ENCODE peak calls at places on chromosomes 12 and 14, in five cellular contexts. H, A, G, T and R are unnamed samples. For H3K9me3, the result is how much of the 10 kb centered on the place peaks cover.

GRCh38 chr12:674272-674781 is 11.1 kb upstream of the NINJ2 start:
- DNase-seq in G (no peak), T (no peak), H (no peak), A (no peak), R (peak)

GRCh38 chr12:126874427-126875026 is 1392.4 kb upstream of the TMEM132C start:
- DNase-seq in H (peak), A (peak), T (peak), G (peak), R (peak)

GRCh38 chr12:49568442-49568776 is 467 bp upstream of the MCRS1 start:
- DNase-seq in A (no peak), H (no peak), G (no peak), T (no peak), R (no peak)

GRCh38 chr12:120761581-120761980 is 36.0 kb downstream of the ACADS start:
- DNase-seq in H (no peak), T (no peak), G (peak), A (no peak), R (peak)

GRCh38 chr12:57772429-57773322 is at the start of gene EEF1AKMT3:
- DNase-seq in A (no peak), H (no peak), T (peak), G (no peak), R (no peak)

GRCh38 chr14:54572316-54572715 is 5.4 kb downstream of the SAMD4A start:
- DNase-seq in G (no peak), H (no peak), T (no peak), A (no peak), R (peak)

GRCh38 chr12:103571286-103571685 is 15.8 kb upstream of the STAB2 start:
- DNase-seq in A (no peak), H (no peak), T (no peak), G (no peak), R (peak)

GRCh38 chr12:571795-572531 is 91.3 kb downstream of the NINJ2 start:
- DNase-seq in G (no peak), A (no peak), H (no peak), T (peak), R (peak)

GRCh38 chr12:123150273-123150803 is 552 bp downstream of the PITPNM2 start:
- DNase-seq in H (no peak), G (no peak), T (peak), A (no peak), R (peak)

GRCh38 chr12:127660961-127661360 is 606.0 kb upstream of the TMEM132C start:
- DNase-seq in A (no peak), G (no peak), H (no peak), T (no peak), R (no peak)

GRCh38 chr14:90548455-90548854 is 151.6 kb downstream of the CALM1 start:
- DNase-seq in H (no peak), A (no peak), T (no peak), G (no peak), R (no peak)

GRCh38 chr14:105492966-105493871 is 2.2 kb downstream of the TEDC1 start:
- DNase-seq in H (peak), A (no peak), T (peak), G (no peak), R (peak)

GRCh38 chr14:105494606-105494929 is 3.5 kb downstream of the TEDC1 start:
- DNase-seq in T (peak), A (no peak), H (no peak), G (no peak), R (no peak)

GRCh38 chr14:105495101-105495989 is 4.3 kb downstream of the TEDC1 start:
- DNase-seq in A (no peak), T (peak), G (no peak), H (peak), R (peak)

GRCh38 chr14:105492051-105492965 is 1.3 kb downstream of the TEDC1 start:
- DNase-seq in G (no peak), A (no peak), T (peak), H (peak), R (peak)

GRCh38 chr14:105493921-105494605 is 3.0 kb downstream of the TEDC1 start:
- DNase-seq in G (no peak), H (no peak), T (peak), A (no peak), R (peak)
- H3K9me3 ChIP-seq in G (under half), H (under half), T (under half), A (under half), R (under half)

DNA sequence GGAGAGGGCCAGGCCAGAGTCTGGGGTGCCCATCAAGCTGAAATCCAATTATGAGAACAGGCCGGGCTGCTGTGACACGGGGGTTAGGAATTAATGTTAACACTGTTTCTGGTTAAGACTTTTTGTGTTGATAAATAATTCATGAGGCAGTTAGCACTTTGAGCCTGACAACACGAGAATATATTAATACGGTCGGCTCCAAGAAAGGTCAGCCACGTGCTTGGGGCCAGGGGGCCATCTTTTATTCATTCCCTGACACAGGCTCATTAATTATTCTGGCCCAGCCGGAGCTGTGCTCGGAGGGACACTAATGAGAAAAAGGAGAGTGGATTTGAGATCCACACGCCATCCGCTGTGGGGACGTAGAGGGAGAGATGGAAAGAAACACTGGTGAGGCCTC is 45.1 kb downstream of the FBRSL1 start:
- DNase-seq in A (no peak), H (no peak), T (no peak), G (no peak), R (no peak)
- H3K9me3 ChIP-seq in A (under half), H (under half), T (under half), G (under half), R (under half)

GRCh38 chr12:29547844-29548243 is 50.4 kb upstream of the OVCH1 start:
- DNase-seq in H (no peak), T (no peak), A (no peak), G (no peak), R (no peak)
- H3K9me3 ChIP-seq in H (under half), T (under half), A (under half), G (under half), R (under half)

GRCh38 chr12:34547276-34547675 is 525.0 kb downstream of the ALG10 start:
- DNase-seq in A (no peak), G (no peak), T (no peak), H (no peak), R (no peak)
- H3K9me3 ChIP-seq in A (half or more), G (under half), T (under half), H (under half), R (half or more)

GRCh38 chr12:132081423-132081822 is 62.7 kb downstream of the DDX51 start:
- DNase-seq in A (no peak), T (no peak), H (no peak), G (no peak), R (no peak)
- H3K9me3 ChIP-seq in A (under half), T (under half), H (under half), G (under half), R (under half)

GRCh38 chr12:132967736-132968135 is 11.6 kb upstream of the ZNF605 start:
- DNase-seq in A (no peak), G (no peak), T (no peak), H (no peak), R (no peak)

GRCh38 chr12:132966676-132967415 is 10.7 kb upstream of the ZNF605 start:
- DNase-seq in H (no peak), A (no peak), G (no peak), T (no peak), R (no peak)

DNA sequence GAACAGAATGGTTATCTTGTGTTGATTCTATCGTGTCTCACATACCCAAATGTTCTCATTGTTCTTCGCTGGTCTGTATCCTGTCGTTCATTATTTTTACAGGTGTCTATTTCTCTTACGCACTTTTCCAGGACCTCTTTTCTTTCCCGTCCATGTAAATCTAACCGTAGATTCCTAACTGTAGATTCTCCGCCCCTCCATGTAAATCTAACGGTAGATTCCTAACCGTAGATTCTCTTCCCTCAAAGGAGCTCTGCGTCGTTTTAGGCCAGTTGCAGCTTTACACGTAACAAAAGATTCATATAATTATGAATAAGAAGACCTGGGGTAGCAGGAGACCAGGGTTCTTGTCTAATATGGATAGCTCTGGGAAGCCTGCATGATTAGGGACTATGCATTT is 9.7 kb upstream of the ZNF605 start:
- DNase-seq in G (no peak), T (no peak), H (no peak), A (no peak), R (no peak)
- H3K9me3 ChIP-seq in G (under half), T (under half), H (under half), A (under half), R (under half)

GRCh38 chr14:93347850-93348249 is 868 bp downstream of the COX8C start:
- DNase-seq in T (no peak), H (no peak), A (no peak), G (no peak), R (no peak)

GRCh38 chr14:93343266-93343665 is 3.7 kb upstream of the COX8C start:
- DNase-seq in A (no peak), H (no peak), G (no peak), T (no peak), R (no peak)

GRCh38 chr14:93348292-93348691 is 1.3 kb downstream of the COX8C start:
- DNase-seq in T (no peak), G (no peak), A (no peak), H (no peak), R (no peak)

GRCh38 chr14:93346926-93347721 is at the start of gene COX8C:
- DNase-seq in A (no peak), G (no peak), H (no peak), T (no peak), R (no peak)

GRCh38 chr14:93343797-93344196 is 3.2 kb upstream of the COX8C start:
- DNase-seq in T (no peak), H (no peak), G (no peak), A (no peak), R (no peak)
- H3K9me3 ChIP-seq in T (under half), H (under half), G (under half), A (under half), R (under half)

GRCh38 chr14:33210304-33210703 is 271.6 kb downstream of the NPAS3 start:
- DNase-seq in A (no peak), T (no peak), G (peak), H (no peak), R (peak)

DNA sequence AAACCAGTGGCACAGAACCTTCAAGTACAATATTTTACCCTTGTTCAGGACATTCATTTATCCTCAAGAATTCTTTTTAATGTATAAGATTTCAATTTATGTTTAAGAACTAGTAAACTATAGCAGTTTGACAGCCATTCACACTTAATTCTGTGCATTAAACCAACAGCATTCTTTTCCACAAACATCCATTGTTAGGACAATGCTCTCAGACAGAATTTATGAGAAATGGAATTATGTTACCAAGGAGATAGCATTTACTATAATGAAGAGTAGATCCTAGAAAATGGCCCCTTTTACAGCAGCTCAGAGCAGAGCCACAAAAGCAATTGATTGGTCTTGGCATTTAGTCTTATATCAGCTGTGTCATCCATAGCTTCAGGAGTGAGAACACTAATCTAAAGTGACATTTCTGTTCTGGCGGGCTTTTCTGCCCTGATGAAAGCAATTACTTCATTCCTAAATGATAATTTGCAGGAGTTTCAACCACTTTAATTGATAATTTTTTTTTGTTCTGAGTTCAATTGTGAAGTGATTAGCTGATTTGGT is 268.9 kb downstream of the NPAS3 start:
- DNase-seq in T (no peak), A (no peak), H (no peak), G (no peak), R (no peak)
- H3K9me3 ChIP-seq in T (under half), A (under half), H (under half), G (under half), R (under half)

GRCh38 chr14:79165460-79166080 is 995.4 kb downstream of the NRXN3 start:
- DNase-seq in G (no peak), T (no peak), A (no peak), H (no peak), R (no peak)

GRCh38 chr14:79157369-79157768 is 987.2 kb downstream of the NRXN3 start:
- DNase-seq in A (no peak), T (no peak), G (no peak), H (no peak), R (no peak)

GRCh38 chr14:79166171-79166570 is 996.0 kb downstream of the NRXN3 start:
- DNase-seq in A (no peak), G (no peak), H (no peak), T (no peak), R (no peak)

GRCh38 chr14:79162833-79163232 is 992.7 kb downstream of the NRXN3 start:
- DNase-seq in T (no peak), A (no peak), G (no peak), H (no peak), R (no peak)

GRCh38 chr14:79161576-79161975 is 991.4 kb downstream of the NRXN3 start:
- DNase-seq in G (peak), H (no peak), T (no peak), A (no peak), R (peak)
- H3K9me3 ChIP-seq in G (under half), H (under half), T (under half), A (under half), R (under half)

GRCh38 chr12:34298971-34299801 is 276.9 kb downstream of the ALG10 start:
- DNase-seq in T (peak), H (no peak), A (no peak), G (no peak), R (no peak)

GRCh38 chr12:34299802-34300193 is 277.5 kb downstream of the ALG10 start:
- DNase-seq in H (no peak), T (no peak), G (no peak), A (no peak), R (no peak)

GRCh38 chr12:34302131-34302885 is 280.0 kb downstream of the ALG10 start:
- DNase-seq in H (no peak), A (no peak), G (no peak), T (peak), R (no peak)

GRCh38 chr12:34301251-34302130 is 279.2 kb downstream of the ALG10 start:
- DNase-seq in T (peak), G (no peak), H (no peak), A (no peak), R (no peak)

DNA sequence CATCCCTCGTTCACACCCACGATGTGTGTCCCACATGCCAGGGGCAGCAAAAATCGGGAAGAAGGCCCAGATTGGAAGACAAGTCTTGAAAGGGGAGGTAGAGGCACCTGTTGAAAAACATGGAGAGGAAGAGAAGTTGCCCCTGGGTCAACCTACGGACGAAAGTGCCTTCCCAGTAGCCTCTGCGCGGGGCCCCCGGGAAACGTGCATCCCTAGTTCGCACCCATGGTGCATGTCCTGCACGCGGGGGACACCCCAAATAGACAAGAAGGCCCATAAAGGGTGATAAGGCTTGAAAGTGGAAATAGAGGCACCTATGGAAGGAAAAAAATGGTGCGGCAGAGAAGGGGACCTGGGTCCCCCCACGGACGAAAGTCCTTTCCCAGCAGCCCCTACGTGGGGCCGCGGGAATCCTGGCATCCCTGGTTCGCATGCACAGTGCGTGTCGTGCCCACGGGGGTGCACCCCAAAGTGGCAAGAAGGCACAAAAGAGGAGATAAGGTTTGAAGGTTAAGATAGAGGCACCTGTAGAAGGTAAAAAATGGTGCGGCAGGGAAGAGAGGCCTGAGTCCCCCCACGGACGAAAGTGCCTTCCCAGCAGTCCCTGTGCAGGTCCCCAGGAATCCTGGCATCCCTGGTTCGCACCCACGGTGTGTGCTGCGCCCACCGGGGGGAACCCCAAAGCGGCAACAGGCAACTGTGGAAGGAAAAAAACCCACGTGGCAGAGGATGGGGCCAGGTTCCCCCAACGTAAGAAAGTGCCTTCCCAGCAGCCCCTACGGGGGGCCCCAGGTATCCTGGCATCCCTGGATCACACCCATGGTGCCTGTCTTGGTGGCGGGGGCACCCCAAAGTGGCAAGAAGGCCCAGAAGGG is 278.3 kb downstream of the ALG10 start:
- DNase-seq in T (peak), H (no peak), A (no peak), G (no peak), R (no peak)
- H3K9me3 ChIP-seq in T (under half), H (half or more), A (under half), G (under half), R (half or more)